ENCODE peak calls at places on chromosomes 1 and 21, in six cellular contexts. W, A, Q, E, Y and P are unnamed samples.

GRCh38 chr1:12376236-12377064 is 146.6 kb downstream of the VPS13D start:
- ATAC-seq in W (peak; percentile 39), A (peak; percentile 80), Q (no peak), E (no peak), Y (no peak), P (peak; percentile 39)

GRCh38 chr1:106465666-106466065 is 590.8 kb upstream of the PRMT6 start:
- ATAC-seq in W (no peak), A (no peak), Q (no peak), E (no peak), Y (no peak), P (no peak)

GRCh38 chr1:33943978-33944377 is 80.1 kb downstream of the HMGB4 start:
- ATAC-seq in W (no peak), A (no peak), Q (no peak), E (no peak), Y (no peak), P (no peak)

GRCh38 chr1:239126881-239127280 is 259.5 kb upstream of the CHRM3 start:
- ATAC-seq in W (no peak), A (no peak), Q (no peak), E (no peak), Y (no peak), P (no peak)

GRCh38 chr1:24507423-24507804 is 4.8 kb downstream of the RCAN3 start:
- ATAC-seq in W (no peak), A (no peak), Q (no peak), E (no peak), Y (no peak), P (no peak)

GRCh38 chr1:239682945-239683344 is 296.6 kb downstream of the CHRM3 start:
- ATAC-seq in W (no peak), A (no peak), Q (no peak), E (no peak), Y (no peak), P (no peak)

GRCh38 chr1:89259283-89259971 is 13.2 kb downstream of the GBP5 start:
- ATAC-seq in W (no peak), A (no peak), Q (no peak), E (no peak), Y (no peak), P (no peak)

GRCh38 chr1:180188103-180188506 is 33.4 kb downstream of the QSOX1 start:
- ATAC-seq in W (peak; percentile 98), A (peak; percentile 43), Q (peak; percentile 93), E (peak; percentile 90), Y (peak; percentile 81), P (peak; percentile 37)

GRCh38 chr1:230317823-230318819 is 108.0 kb downstream of the PGBD5 start:
- ATAC-seq in W (no peak), A (no peak), Q (peak; percentile 71), E (peak; percentile 47), Y (no peak), P (no peak)

GRCh38 chr1:54362881-54363340 is 43.3 kb downstream of the SSBP3 start:
- ATAC-seq in W (peak; percentile 76), A (no peak), Q (no peak), E (peak; percentile 48), Y (no peak), P (no peak)

GRCh38 chr21:43849532-43850299 is 15.3 kb upstream of the AGPAT3 start:
- ATAC-seq in W (no peak), A (no peak), Q (no peak), E (no peak), Y (no peak), P (no peak)

GRCh38 chr1:116855220-116855619 is 54.5 kb upstream of the PTGFRN start:
- ATAC-seq in W (no peak), A (peak; percentile 84), Q (no peak), E (no peak), Y (peak; percentile 42), P (peak; percentile 58)

GRCh38 chr1:175188936-175189335 is 3.6 kb downstream of the KIAA0040 start:
- ATAC-seq in W (no peak), A (peak; percentile 43), Q (no peak), E (peak; percentile 78), Y (peak; percentile 73), P (no peak)

GRCh38 chr1:107572674-107573205 is 392.2 kb downstream of the VAV3 start:
- ATAC-seq in W (peak; percentile 47), A (peak; percentile 66), Q (no peak), E (no peak), Y (no peak), P (peak; percentile 76)

GRCh38 chr1:154577346-154578057 is 9.9 kb downstream of the CHRNB2 start:
- ATAC-seq in W (no peak), A (no peak), Q (peak; percentile 6), E (peak; percentile 18), Y (no peak), P (peak; percentile 6)

GRCh38 chr1:47725000-47725731 is 272.0 kb downstream of the TRABD2B start:
- ATAC-seq in W (peak; percentile 86), A (peak; percentile 34), Q (peak; percentile 82), E (peak; percentile 64), Y (peak; percentile 51), P (no peak)

GRCh38 chr1:223819730-223820514 is 25.8 kb downstream of the TP53BP2 start:
- ATAC-seq in W (peak; percentile 49), A (peak; percentile 75), Q (no peak), E (peak; percentile 67), Y (no peak), P (peak; percentile 60)

GRCh38 chr1:223824712-223825111 is 21.0 kb downstream of the TP53BP2 start:
- ATAC-seq in W (no peak), A (no peak), Q (no peak), E (no peak), Y (no peak), P (no peak)

GRCh38 chr1:223824287-223824686 is 21.5 kb downstream of the TP53BP2 start:
- ATAC-seq in W (no peak), A (no peak), Q (no peak), E (no peak), Y (no peak), P (no peak)

GRCh38 chr1:223820515-223820858 is 25.3 kb downstream of the TP53BP2 start:
- ATAC-seq in W (no peak), A (no peak), Q (no peak), E (peak; percentile 45), Y (no peak), P (no peak)

GRCh38 chr1:223820976-223821375 is 24.8 kb downstream of the TP53BP2 start:
- ATAC-seq in W (no peak), A (no peak), Q (no peak), E (no peak), Y (no peak), P (no peak)
- H3K27ac ChIP-seq in W (peak overlapping the region; percentile 46), A (no peak overlapping the region), Q (no peak overlapping the region), E (peak overlapping the region; percentile 8), Y (no peak overlapping the region), P (no peak overlapping the region)

DNA sequence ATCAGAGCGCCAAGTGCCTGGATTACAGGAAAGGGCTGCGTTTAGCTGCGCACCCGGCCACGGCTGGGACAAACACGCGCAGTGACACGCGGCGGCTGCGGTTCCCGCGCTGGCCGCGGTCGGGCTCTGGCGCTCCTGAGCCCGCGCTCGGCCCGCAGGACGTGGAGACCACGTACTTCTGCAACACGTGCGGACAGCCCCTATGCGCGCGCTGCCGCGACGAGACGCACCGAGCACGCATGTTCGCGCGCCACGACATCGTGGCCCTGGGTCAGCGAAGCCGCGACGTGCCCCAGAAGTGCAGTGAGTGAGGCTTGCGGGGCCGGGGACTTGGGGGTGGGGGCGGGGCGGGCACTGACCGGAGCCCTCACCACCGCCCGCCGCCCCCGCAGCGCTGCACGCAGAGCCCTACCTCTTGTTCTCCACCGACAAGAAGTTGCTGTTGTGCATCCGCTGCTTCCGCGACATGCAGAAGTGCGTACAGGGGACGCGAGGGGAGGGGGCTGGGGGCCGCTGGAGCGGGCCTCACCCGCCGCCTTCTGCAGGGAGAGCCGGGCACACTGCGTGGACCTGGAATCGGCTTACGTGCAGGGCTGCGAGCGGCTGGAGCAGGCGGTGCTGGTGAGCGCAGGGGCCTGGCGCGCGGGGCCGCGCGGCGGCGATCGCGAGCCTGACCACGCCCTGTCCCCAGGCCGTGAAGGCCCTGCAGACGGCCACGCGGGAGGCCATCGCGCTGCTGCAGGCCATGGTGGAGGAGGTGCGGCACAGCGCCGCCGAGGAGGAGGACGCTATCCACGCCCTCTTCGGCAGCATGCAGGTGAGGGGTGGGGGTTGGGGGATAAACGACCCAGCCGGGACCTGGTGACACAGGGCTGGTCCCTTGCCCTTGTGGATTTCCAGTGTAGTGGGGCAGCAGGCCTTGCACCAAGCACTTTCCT is 3.1 kb downstream of the RNF207 start:
- ATAC-seq in W (no peak), A (peak; percentile 61), Q (no peak), E (peak; percentile 68), Y (peak; percentile 66), P (peak; percentile 53)
- TF ChIP-seq CTCF in W (no peak), A (peak; percentile 77), Q (no peak), E (peak; percentile 62), Y (peak; percentile 41), P (peak; percentile 82)

DNA sequence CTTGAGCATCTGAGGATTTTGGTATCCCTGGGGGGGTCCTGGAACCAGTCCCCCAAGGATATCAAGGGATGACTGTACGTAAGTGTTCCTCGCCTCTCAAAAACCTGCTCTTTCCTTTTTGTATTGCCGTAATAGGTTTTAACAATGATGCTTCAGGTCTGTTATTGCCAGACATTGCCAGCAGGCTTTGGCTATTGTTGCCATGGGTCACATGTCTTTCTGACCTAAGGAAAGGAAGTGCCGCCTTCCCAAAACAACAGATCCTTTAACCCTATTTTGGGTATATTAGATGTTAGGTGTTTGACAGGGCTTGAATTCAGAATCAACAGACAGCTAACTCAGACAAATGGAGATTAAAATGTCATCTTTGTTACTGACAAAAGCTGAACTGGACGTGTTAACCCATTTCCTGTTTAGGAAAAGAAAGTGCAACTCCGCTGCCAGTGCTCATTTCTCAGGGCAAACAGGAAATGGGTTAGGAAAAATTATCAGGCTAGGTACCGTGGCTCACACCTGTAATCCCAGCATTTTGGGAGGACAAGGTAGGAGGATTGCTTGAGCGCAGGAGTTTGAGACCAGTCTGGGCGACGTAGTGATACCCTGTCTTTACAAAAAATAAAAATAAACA is 12.4 kb upstream of the PRPF38B start:
- ATAC-seq in W (no peak), A (no peak), Q (no peak), E (no peak), Y (no peak), P (no peak)
- TF ChIP-seq EP300 in W (no peak), A (no peak), Q (no peak), E (no peak), Y (no peak), P (no peak)

DNA sequence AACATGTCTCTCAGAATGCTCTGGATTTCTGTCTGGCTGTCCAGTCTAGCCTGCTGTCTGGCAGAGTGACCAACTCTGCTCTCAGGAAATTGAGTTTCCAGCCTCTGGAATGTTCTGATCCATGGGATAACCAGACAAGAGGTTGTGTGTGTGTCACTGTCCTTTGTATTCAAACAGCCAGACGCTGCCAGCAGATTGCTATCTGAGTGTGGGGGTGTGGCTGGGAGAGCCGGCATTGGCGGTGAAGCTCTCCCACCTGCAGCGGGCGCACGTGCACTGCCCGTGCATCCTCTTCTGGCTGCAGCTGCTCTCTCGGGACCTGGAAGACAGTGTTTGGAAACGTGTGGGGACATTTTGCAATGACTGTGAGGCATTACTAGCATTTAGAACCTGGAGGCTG is 26.1 kb downstream of the PKP1 start:
- ATAC-seq in W (peak; percentile 57), A (peak; percentile 42), Q (peak; percentile 91), E (peak; percentile 93), Y (peak; percentile 50), P (peak; percentile 63)
- H3K27ac ChIP-seq in W (peak overlapping the region; percentile 63), A (peak overlapping the region; percentile 70), Q (no peak overlapping the region), E (no peak overlapping the region), Y (no peak overlapping the region), P (peak overlapping the region; percentile 35)

GRCh38 chr1:161749509-161750407 is at the start of gene DUSP12:
- ATAC-seq in W (peak; percentile 98), A (peak; percentile 100), Q (peak; percentile 99), E (peak; percentile 97), Y (peak; percentile 97), P (peak; percentile 99)
- TF ChIP-seq CTCF in W (peak; percentile 24), A (peak; percentile 30), Q (peak; percentile 79), E (peak; percentile 30), Y (peak; percentile 33), P (peak; percentile 2)

GRCh38 chr1:197470330-197470729 is 202.3 kb downstream of the CRB1 start:
- ATAC-seq in W (no peak), A (no peak), Q (no peak), E (no peak), Y (no peak), P (no peak)
- TF ChIP-seq EP300 in W (no peak), A (no peak), Q (no peak), E (no peak), Y (no peak), P (no peak)